ENCODE peak calls at places on chromosomes 7 and 10, in eight cellular contexts. O, Q, D, R, S, F, W and C are unnamed samples.

GRCh38 chr10:28587270-28587969 is 54.5 kb downstream of the WAC start:
- DNase-seq in O (no peak), Q (no peak), D (no peak), F (no peak), S (no peak), R (no peak), W (no peak), C (no peak)

GRCh38 chr10:24952701-24953349 is 419 bp upstream of the PRTFDC1 start:
- DNase-seq in D (peak; percentile 65), O (peak; percentile 89), W (no peak), R (peak; percentile 60), Q (no peak), F (peak; percentile 54), S (peak; percentile 43), C (peak; percentile 70)

GRCh38 chr7:116593359-116594075 is 68.7 kb downstream of the CAV1 start:
- DNase-seq in D (no peak), R (no peak), O (no peak), S (no peak), F (no peak), W (no peak), Q (no peak), C (no peak)

GRCh38 chr10:15780353-15781135 is 60.8 kb upstream of the ITGA8 start:
- DNase-seq in Q (no peak), O (no peak), D (no peak), R (peak; percentile 58), W (no peak), F (peak; percentile 43), S (peak; percentile 20), C (no peak)

GRCh38 chr7:20307901-20308300 is 22.8 kb upstream of the ITGB8 start:
- DNase-seq in D (no peak), W (no peak), R (no peak), O (no peak), F (no peak), S (no peak), Q (no peak), C (no peak)

GRCh38 chr10:89773081-89773480 is 71.7 kb downstream of the KIF20B start:
- DNase-seq in S (no peak), Q (no peak), F (no peak), D (no peak), O (no peak), R (no peak), W (no peak), C (no peak)

GRCh38 chr7:21355406-21355874 is 72.4 kb upstream of the SP4 start:
- DNase-seq in O (no peak), S (no peak), F (no peak), D (peak; percentile 86), Q (no peak), W (no peak), R (no peak), C (no peak)

GRCh38 chr10:42996588-42996987 is 80.3 kb upstream of the RET start:
- DNase-seq in F (no peak), S (no peak), W (no peak), D (no peak), O (no peak), R (no peak), Q (no peak), C (no peak)

GRCh38 chr7:14767716-14768425 is 134.7 kb downstream of the DGKB start:
- DNase-seq in Q (no peak), R (no peak), O (no peak), F (no peak), S (no peak), D (no peak), W (no peak), C (no peak)

GRCh38 chr7:33258561-33258960 is 129.2 kb downstream of the BBS9 start:
- DNase-seq in Q (no peak), O (no peak), D (no peak), W (no peak), R (no peak), S (no peak), F (no peak), C (no peak)

GRCh38 chr10:126387041-126387908 is 1.0 kb downstream of the ADAM12 start:
- DNase-seq in F (peak; percentile 49), W (no peak), R (peak; percentile 66), D (peak; percentile 11), Q (peak; percentile 80), O (peak; percentile 93), S (peak; percentile 41), C (peak; percentile 67)

GRCh38 chr7:28145931-28146330 is 34.7 kb downstream of the JAZF1 start:
- DNase-seq in F (no peak), O (no peak), D (no peak), S (no peak), Q (no peak), W (no peak), R (no peak), C (no peak)

GRCh38 chr7:151647874-151648273 is 128.2 kb upstream of the RHEB start:
- DNase-seq in R (no peak), W (no peak), F (no peak), O (no peak), D (no peak), Q (no peak), S (no peak), C (no peak)

GRCh38 chr10:55158643-55159042 is 357.6 kb upstream of the PCDH15 start:
- DNase-seq in R (no peak), Q (no peak), S (no peak), W (no peak), D (no peak), F (no peak), O (no peak), C (no peak)

GRCh38 chr7:16398211-16399017 is 22.9 kb downstream of the CRPPA start:
- DNase-seq in R (no peak), W (no peak), Q (no peak), F (no peak), D (no peak), S (peak; percentile 18), O (no peak), C (no peak)

GRCh38 chr7:51261950-51262795 is 54.4 kb downstream of the COBL start:
- DNase-seq in W (no peak), F (no peak), O (no peak), Q (no peak), D (no peak), S (peak; percentile 67), R (no peak), C (peak; percentile 47)

GRCh38 chr10:33483124-33483794 is 148.8 kb upstream of the NRP1 start:
- DNase-seq in W (no peak), F (no peak), D (no peak), S (no peak), R (no peak), O (no peak), Q (no peak), C (no peak)

GRCh38 chr10:70596110-70596798 is 6.3 kb downstream of the PRF1 start:
- DNase-seq in Q (no peak), W (peak; percentile 56), R (no peak), S (no peak), O (no peak), F (no peak), D (no peak), C (no peak)

GRCh38 chr7:139739863-139740597 is 37.8 kb downstream of the HIPK2 start:
- DNase-seq in O (no peak), Q (no peak), R (no peak), D (no peak), S (peak; percentile 64), W (peak; percentile 79), F (peak; percentile 49), C (peak; percentile 51)

GRCh38 chr7:102230593-102230992 is 56.1 kb upstream of the SH2B2 start:
- DNase-seq in F (no peak), W (no peak), S (no peak), O (no peak), Q (no peak), D (no peak), R (no peak), C (no peak)

GRCh38 chr10:62166331-62167154 is 102.1 kb downstream of the RTKN2 start:
- DNase-seq in Q (no peak), S (no peak), D (peak; percentile 39), O (no peak), R (peak; percentile 40), W (no peak), F (no peak), C (no peak)

GRCh38 chr7:88306590-88307048 is at the start of gene STEAP4:
- DNase-seq in Q (peak; percentile 71), D (no peak), S (peak; percentile 63), F (peak; percentile 79), R (peak; percentile 56), W (no peak), O (peak; percentile 84), C (peak; percentile 85)

GRCh38 chr10:86650151-86650550 is 4.2 kb upstream of the OPN4 start:
- DNase-seq in S (no peak), Q (no peak), R (no peak), W (no peak), O (no peak), F (no peak), D (no peak), C (no peak)

GRCh38 chr7:21550076-21550475 is 7.2 kb downstream of the DNAH11 start:
- DNase-seq in Q (no peak), O (no peak), F (no peak), R (no peak), S (no peak), D (no peak), W (no peak), C (no peak)

DNA sequence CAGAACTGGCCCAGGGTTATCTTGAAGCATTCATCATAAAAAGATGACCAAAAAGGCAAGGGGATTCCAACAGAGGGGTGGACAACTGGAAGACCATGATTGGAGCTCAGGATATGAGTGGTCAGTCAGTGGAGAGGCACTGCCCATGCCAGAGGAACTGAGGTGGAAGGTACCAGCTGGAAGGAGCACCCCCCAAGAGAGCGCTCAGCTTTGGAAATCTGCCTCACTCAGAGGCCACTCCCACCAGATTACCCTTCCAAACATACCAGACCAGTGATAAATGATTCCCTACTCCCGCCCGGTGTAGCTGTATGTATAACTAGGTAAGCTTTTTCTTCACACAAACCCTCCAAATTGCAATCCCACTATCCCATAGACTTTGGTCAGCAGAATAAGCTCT is 257.0 kb upstream of the SLC26A5 start:
- DNase-seq in R (no peak), W (no peak), D (no peak), F (no peak), S (no peak), Q (no peak), O (no peak), C (no peak)
- TF ChIP-seq CTCF in R (no peak), W (no peak), D (no peak), F (no peak), S (no peak), Q (no peak), O (no peak), C (no peak)

GRCh38 chr10:63819753-63820347 is 298.6 kb downstream of the REEP3 start:
- DNase-seq in O (peak; percentile 88), Q (peak; percentile 74), D (no peak), W (no peak), F (peak; percentile 82), S (peak; percentile 62), R (peak; percentile 59), C (peak; percentile 45)
- TF ChIP-seq CTCF in O (peak; percentile 89), Q (peak; percentile 69), D (peak; percentile 81), W (peak; percentile 38), F (peak; percentile 80), S (peak; percentile 56), R (peak; percentile 56), C (peak; percentile 63)

GRCh38 chr10:96034625-96035024 is 8.8 kb upstream of the CCNJ start:
- DNase-seq in S (no peak), D (no peak), O (no peak), Q (no peak), F (no peak), R (no peak), W (no peak), C (no peak)
- TF ChIP-seq CTCF in S (no peak), D (no peak), O (no peak), Q (no peak), F (no peak), R (no peak), W (no peak), C (no peak)

GRCh38 chr7:43260980-43261878 is 148.8 kb downstream of the HECW1 start:
- DNase-seq in Q (peak; percentile 85), R (peak; percentile 46), S (peak; percentile 60), W (peak; percentile 76), O (peak; percentile 91), F (peak; percentile 53), D (peak; percentile 46), C (peak; percentile 69)
- TF ChIP-seq CTCF in Q (peak; percentile 97), R (peak; percentile 67), S (peak; percentile 84), W (peak; percentile 71), O (peak; percentile 98), F (peak; percentile 91), D (peak; percentile 86), C (peak; percentile 84)